ENCODE peak calls at places on chromosomes 1 and 21, in four cellular contexts. Q, F, I and V are unnamed samples.

GRCh38 chr1:154961207-154961496 is 430 bp downstream of the PYGO2 start:
- DNase-seq in F (no peak), I (peak; percentile 74), Q (no peak), V (no peak)

GRCh38 chr1:153001382-153001781 is at the start of gene SPRR3:
- DNase-seq in Q (no peak), F (no peak), I (no peak), V (no peak)

GRCh38 chr21:31786164-31786920 is 54.4 kb upstream of the SCAF4 start:
- DNase-seq in Q (no peak), F (no peak), I (no peak), V (no peak)

GRCh38 chr1:109879881-109880525 is 30.6 kb upstream of the CSF1 start:
- DNase-seq in Q (no peak), F (no peak), I (no peak), V (no peak)

GRCh38 chr1:41408691-41409090 is 47.5 kb downstream of the FOXO6 start:
- DNase-seq in I (no peak), Q (no peak), F (no peak), V (no peak)

GRCh38 chr21:41226853-41227252 is 58.9 kb downstream of the BACE2 start:
- DNase-seq in I (no peak), F (no peak), Q (no peak), V (no peak)

GRCh38 chr1:186763107-186763506 is 65.6 kb upstream of the PLA2G4A start:
- DNase-seq in F (peak; percentile 91), I (no peak), Q (no peak), V (no peak)

GRCh38 chr1:161216945-161217712 is 2.0 kb downstream of the FCER1G start:
- DNase-seq in Q (peak; percentile 68), F (peak; percentile 78), I (no peak), V (no peak)

GRCh38 chr1:189637041-189637440 is 840.6 kb downstream of the BRINP3 start:
- DNase-seq in Q (no peak), F (no peak), I (no peak), V (no peak)

GRCh38 chr1:11522400-11523235 is 43.7 kb downstream of the DISP3 start:
- DNase-seq in Q (no peak), I (no peak), F (no peak), V (no peak)

GRCh38 chr1:200334661-200335256 is 75.1 kb downstream of the ZNF281 start:
- DNase-seq in I (no peak), F (peak; percentile 64), Q (no peak), V (no peak)

GRCh38 chr21:44301961-44302406 is 2.1 kb downstream of the PFKL start:
- DNase-seq in Q (no peak), F (no peak), I (no peak), V (peak; percentile 30)

GRCh38 chr1:223319373-223319772 is 44.6 kb downstream of the SUSD4 start:
- DNase-seq in F (no peak), Q (no peak), I (no peak), V (no peak)

GRCh38 chr1:2230781-2231666 is 2.9 kb downstream of the SKI start:
- DNase-seq in I (no peak), F (no peak), Q (no peak), V (no peak)